ENCODE peak calls at places on chromosomes 16 and 17, in ten cellular contexts. One of them, this sample, is unnamed.

GRCh38 chr16:81646561-81646960 is 132.5 kb upstream of the PLCG2 start:
- DNase-seq in fibroblast of lung: peak; percentile 75
- DNase-seq in GM23338: no peak
- DNase-seq in CD4-positive, CD25-positive, alpha-beta regulatory T cell: no peak
- DNase-seq in stomach: no peak
- DNase-seq in ovary: no peak
- DNase-seq in psoas muscle: no peak
- DNase-seq in A549: no peak
- DNase-seq in cardiac muscle cell: no peak
- DNase-seq in right cardiac atrium: no peak
- DNase-seq in this sample: no peak

GRCh38 chr17:74282587-74283370 is 8.7 kb downstream of the DNAI2 start:
- DNase-seq in stomach: no peak
- DNase-seq in ovary: no peak
- DNase-seq in CD4-positive, CD25-positive, alpha-beta regulatory T cell: peak; percentile 93
- DNase-seq in psoas muscle: no peak
- DNase-seq in cardiac muscle cell: no peak
- DNase-seq in GM23338: no peak
- DNase-seq in right cardiac atrium: no peak
- DNase-seq in fibroblast of lung: no peak
- DNase-seq in A549: no peak
- DNase-seq in this sample: no peak

GRCh38 chr16:73048292-73049050 is 543 bp upstream of the ZFHX3 start:
- DNase-seq in A549: no peak
- DNase-seq in CD4-positive, CD25-positive, alpha-beta regulatory T cell: no peak
- DNase-seq in psoas muscle: peak; percentile 86
- DNase-seq in fibroblast of lung: peak; percentile 40
- DNase-seq in stomach: peak; percentile 50
- DNase-seq in ovary: peak; percentile 66
- DNase-seq in GM23338: peak; percentile 72
- DNase-seq in right cardiac atrium: peak; percentile 92
- DNase-seq in cardiac muscle cell: peak; percentile 24
- DNase-seq in this sample: no peak

GRCh38 chr16:11570796-11571195 is 15.9 kb downstream of the LITAF start:
- DNase-seq in ovary: peak; percentile 0
- DNase-seq in A549: no peak
- DNase-seq in fibroblast of lung: no peak
- DNase-seq in GM23338: no peak
- DNase-seq in stomach: no peak
- DNase-seq in right cardiac atrium: peak; percentile 46
- DNase-seq in cardiac muscle cell: no peak
- DNase-seq in psoas muscle: peak; percentile 7
- DNase-seq in CD4-positive, CD25-positive, alpha-beta regulatory T cell: no peak
- DNase-seq in this sample: no peak

GRCh38 chr16:84247844-84248243 is 8.0 kb upstream of the KCNG4 start:
- DNase-seq in CD4-positive, CD25-positive, alpha-beta regulatory T cell: no peak
- DNase-seq in GM23338: no peak
- DNase-seq in right cardiac atrium: no peak
- DNase-seq in ovary: no peak
- DNase-seq in fibroblast of lung: no peak
- DNase-seq in stomach: no peak
- DNase-seq in A549: no peak
- DNase-seq in cardiac muscle cell: no peak
- DNase-seq in psoas muscle: no peak
- DNase-seq in this sample: no peak

GRCh38 chr16:4675864-4676786 is 17.2 kb upstream of the NUDT16L1 start:
- DNase-seq in ovary: peak; percentile 41
- DNase-seq in stomach: no peak
- DNase-seq in right cardiac atrium: no peak
- DNase-seq in A549: no peak
- DNase-seq in fibroblast of lung: no peak
- DNase-seq in GM23338: peak; percentile 36
- DNase-seq in cardiac muscle cell: no peak
- DNase-seq in psoas muscle: no peak
- DNase-seq in CD4-positive, CD25-positive, alpha-beta regulatory T cell: peak; percentile 83
- DNase-seq in this sample: no peak

GRCh38 chr17:50212121-50212843 is 10.9 kb upstream of the COL1A1 start:
- DNase-seq in GM23338: no peak
- DNase-seq in psoas muscle: no peak
- DNase-seq in ovary: peak; percentile 54
- DNase-seq in CD4-positive, CD25-positive, alpha-beta regulatory T cell: no peak
- DNase-seq in stomach: no peak
- DNase-seq in A549: no peak
- DNase-seq in fibroblast of lung: peak; percentile 85
- DNase-seq in cardiac muscle cell: peak; percentile 89
- DNase-seq in right cardiac atrium: no peak
- DNase-seq in this sample: peak; percentile 37

GRCh38 chr16:78264642-78265041 is 165.2 kb downstream of the WWOX start:
- DNase-seq in cardiac muscle cell: no peak
- DNase-seq in fibroblast of lung: no peak
- DNase-seq in ovary: no peak
- DNase-seq in right cardiac atrium: no peak
- DNase-seq in CD4-positive, CD25-positive, alpha-beta regulatory T cell: no peak
- DNase-seq in stomach: no peak
- DNase-seq in psoas muscle: no peak
- DNase-seq in GM23338: no peak
- DNase-seq in A549: no peak
- DNase-seq in this sample: no peak

GRCh38 chr16:81717662-81718189 is 61.4 kb upstream of the PLCG2 start:
- DNase-seq in fibroblast of lung: no peak
- DNase-seq in CD4-positive, CD25-positive, alpha-beta regulatory T cell: peak; percentile 33
- DNase-seq in GM23338: no peak
- DNase-seq in A549: no peak
- DNase-seq in right cardiac atrium: no peak
- DNase-seq in ovary: no peak
- DNase-seq in psoas muscle: no peak
- DNase-seq in cardiac muscle cell: peak; percentile 31
- DNase-seq in stomach: no peak
- DNase-seq in this sample: no peak

GRCh38 chr16:87816507-87817100 is 50.8 kb upstream of the KLHDC4 start:
- DNase-seq in CD4-positive, CD25-positive, alpha-beta regulatory T cell: no peak
- DNase-seq in cardiac muscle cell: no peak
- DNase-seq in ovary: no peak
- DNase-seq in A549: no peak
- DNase-seq in stomach: no peak
- DNase-seq in fibroblast of lung: no peak
- DNase-seq in psoas muscle: no peak
- DNase-seq in right cardiac atrium: peak; percentile 14
- DNase-seq in GM23338: no peak
- DNase-seq in this sample: no peak

GRCh38 chr17:61157246-61157887 is 242.3 kb upstream of the TBX2 start:
- DNase-seq in right cardiac atrium: peak; percentile 59
- DNase-seq in GM23338: no peak
- DNase-seq in cardiac muscle cell: peak; percentile 55
- DNase-seq in psoas muscle: no peak
- DNase-seq in fibroblast of lung: peak; percentile 83
- DNase-seq in ovary: no peak
- DNase-seq in stomach: no peak
- DNase-seq in A549: peak; percentile 42
- DNase-seq in CD4-positive, CD25-positive, alpha-beta regulatory T cell: no peak
- DNase-seq in this sample: peak; percentile 18
- H3K27ac ChIP-seq in right cardiac atrium: no peak overlapping the region
- H3K27ac ChIP-seq in GM23338: no peak overlapping the region
- H3K27ac ChIP-seq in cardiac muscle cell: no peak overlapping the region
- H3K27ac ChIP-seq in psoas muscle: no peak overlapping the region
- H3K27ac ChIP-seq in fibroblast of lung: peak overlapping the region; percentile 49
- H3K27ac ChIP-seq in ovary: no peak overlapping the region
- H3K27ac ChIP-seq in stomach: peak overlapping the region; percentile 16
- H3K27ac ChIP-seq in A549: peak overlapping the region; percentile 70
- H3K27ac ChIP-seq in CD4-positive, CD25-positive, alpha-beta regulatory T cell: no peak overlapping the region
- H3K27ac ChIP-seq in this sample: peak overlapping the region; percentile 25

DNA sequence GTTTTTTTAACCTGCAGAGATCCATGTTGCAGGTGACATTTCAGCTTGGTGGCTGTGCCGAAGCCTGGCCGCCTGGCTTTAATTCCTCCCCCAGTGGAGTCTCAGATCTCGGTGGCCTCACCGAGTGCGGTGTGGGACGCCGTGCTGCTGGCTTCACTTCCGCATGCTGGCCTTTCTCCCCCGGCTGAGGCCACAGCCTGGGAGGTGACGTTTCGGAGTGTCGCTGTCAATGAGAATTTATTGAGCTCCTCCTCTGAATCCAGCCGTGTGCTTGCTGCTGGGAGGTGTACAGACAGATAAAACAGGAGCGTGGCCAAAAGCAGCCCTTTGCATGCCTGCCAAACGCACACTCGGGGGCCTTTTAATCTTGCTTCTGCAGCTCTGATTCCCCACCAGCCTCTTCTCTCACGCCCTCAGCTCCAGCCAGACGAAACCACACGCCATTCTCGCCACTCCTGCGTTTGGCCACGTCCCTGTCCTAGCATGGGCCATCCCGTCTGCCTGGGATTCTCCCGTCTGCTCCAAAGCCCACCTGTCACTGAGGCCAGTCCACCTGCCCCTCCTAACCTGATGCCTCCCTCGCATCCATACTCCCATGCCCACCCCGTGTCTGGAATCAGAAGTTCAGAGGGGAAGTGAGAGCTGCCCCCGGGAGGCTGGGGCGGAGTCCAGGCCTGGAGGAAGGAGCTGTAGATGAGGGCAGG is 3.6 kb downstream of the GSE1 start:
- DNase-seq in right cardiac atrium: peak; percentile 86
- DNase-seq in psoas muscle: peak; percentile 80
- DNase-seq in stomach: peak; percentile 68
- DNase-seq in GM23338: no peak
- DNase-seq in CD4-positive, CD25-positive, alpha-beta regulatory T cell: peak; percentile 18
- DNase-seq in cardiac muscle cell: no peak
- DNase-seq in ovary: no peak
- DNase-seq in fibroblast of lung: no peak
- DNase-seq in A549: no peak
- DNase-seq in this sample: no peak
- H3K4me3 ChIP-seq in right cardiac atrium: no peak overlapping the region
- H3K4me3 ChIP-seq in psoas muscle: peak overlapping the region; percentile 79
- H3K4me3 ChIP-seq in stomach: peak overlapping the region; percentile 78
- H3K4me3 ChIP-seq in GM23338: peak overlapping the region; percentile 34
- H3K4me3 ChIP-seq in CD4-positive, CD25-positive, alpha-beta regulatory T cell: no peak overlapping the region
- H3K4me3 ChIP-seq in cardiac muscle cell: no peak overlapping the region
- H3K4me3 ChIP-seq in ovary: no peak overlapping the region
- H3K4me3 ChIP-seq in fibroblast of lung: no peak overlapping the region
- H3K4me3 ChIP-seq in A549: no peak overlapping the region
- H3K4me3 ChIP-seq in this sample: peak overlapping the region; percentile 69

DNA sequence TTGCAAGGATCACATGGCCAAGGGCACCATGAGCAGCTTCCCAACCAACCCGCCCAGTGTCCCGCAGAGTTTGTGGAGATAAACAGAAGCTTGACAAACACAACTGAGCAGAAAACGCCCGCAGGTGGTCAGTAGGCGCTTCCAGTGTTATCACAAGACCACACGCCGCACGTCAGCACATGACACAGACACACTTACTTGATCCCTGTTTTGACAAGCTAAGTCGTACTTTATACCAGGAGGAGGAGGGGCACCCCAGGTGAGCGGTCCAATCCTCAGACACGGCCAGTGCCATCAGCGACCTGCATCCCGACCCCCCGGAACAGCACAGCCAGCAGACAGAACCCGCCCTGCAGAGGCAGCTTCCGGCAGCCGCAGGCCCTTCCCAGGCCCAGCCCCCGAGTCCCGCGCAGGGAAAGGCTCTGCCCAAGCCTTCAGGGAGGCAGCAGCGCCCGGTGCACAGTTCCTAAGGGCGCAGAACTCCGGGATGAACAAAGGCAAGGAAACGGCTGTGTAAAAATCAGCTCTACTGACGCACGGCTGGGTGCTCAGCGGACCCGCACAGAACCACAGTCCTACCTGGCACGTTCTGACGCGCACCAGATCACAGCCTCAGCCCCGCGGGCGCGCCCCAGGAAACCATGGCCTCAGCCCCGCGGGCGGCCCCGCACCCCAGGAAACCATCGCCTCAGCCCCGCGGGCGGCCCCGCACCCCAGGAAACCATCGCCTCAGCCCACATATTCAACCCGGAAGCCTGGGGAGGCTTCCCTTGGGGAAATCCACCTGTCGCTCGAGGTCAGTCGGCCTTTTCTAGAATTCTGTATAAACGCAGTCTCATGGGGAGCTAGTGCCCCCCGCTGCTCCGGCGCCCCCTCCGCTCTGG is 27.8 kb downstream of the AXIN1 start:
- DNase-seq in right cardiac atrium: peak; percentile 62
- DNase-seq in stomach: no peak
- DNase-seq in psoas muscle: no peak
- DNase-seq in ovary: no peak
- DNase-seq in A549: no peak
- DNase-seq in GM23338: peak; percentile 70
- DNase-seq in CD4-positive, CD25-positive, alpha-beta regulatory T cell: peak; percentile 82
- DNase-seq in fibroblast of lung: no peak
- DNase-seq in cardiac muscle cell: no peak
- DNase-seq in this sample: no peak
- H3K27ac ChIP-seq in right cardiac atrium: no peak overlapping the region
- H3K27ac ChIP-seq in stomach: no peak overlapping the region
- H3K27ac ChIP-seq in psoas muscle: no peak overlapping the region
- H3K27ac ChIP-seq in ovary: no peak overlapping the region
- H3K27ac ChIP-seq in A549: no peak overlapping the region
- H3K27ac ChIP-seq in GM23338: peak overlapping the region; percentile 55
- H3K27ac ChIP-seq in CD4-positive, CD25-positive, alpha-beta regulatory T cell: peak overlapping the region; percentile 85
- H3K27ac ChIP-seq in fibroblast of lung: no peak overlapping the region
- H3K27ac ChIP-seq in cardiac muscle cell: no peak overlapping the region
- H3K27ac ChIP-seq in this sample: no peak overlapping the region

GRCh38 chr16:30011505-30012480 is 966 bp upstream of the DOC2A start:
- DNase-seq in A549: no peak
- DNase-seq in GM23338: peak; percentile 68
- DNase-seq in fibroblast of lung: no peak
- DNase-seq in psoas muscle: no peak
- DNase-seq in right cardiac atrium: peak; percentile 37
- DNase-seq in stomach: no peak
- DNase-seq in cardiac muscle cell: no peak
- DNase-seq in CD4-positive, CD25-positive, alpha-beta regulatory T cell: no peak
- DNase-seq in ovary: no peak
- DNase-seq in this sample: no peak
- H3K4me3 ChIP-seq in A549: peak overlapping the region; percentile 62
- H3K4me3 ChIP-seq in GM23338: peak overlapping the region; percentile 91
- H3K4me3 ChIP-seq in fibroblast of lung: no peak overlapping the region
- H3K4me3 ChIP-seq in psoas muscle: peak overlapping the region; percentile 52
- H3K4me3 ChIP-seq in right cardiac atrium: peak overlapping the region; percentile 31
- H3K4me3 ChIP-seq in stomach: peak overlapping the region; percentile 35
- H3K4me3 ChIP-seq in cardiac muscle cell: peak overlapping the region; percentile 37
- H3K4me3 ChIP-seq in CD4-positive, CD25-positive, alpha-beta regulatory T cell: no peak overlapping the region
- H3K4me3 ChIP-seq in ovary: peak overlapping the region; percentile 29
- H3K4me3 ChIP-seq in this sample: peak overlapping the region; percentile 66

GRCh38 chr17:68344701-68345136 is 53.4 kb downstream of the ARSG start:
- DNase-seq in A549: no peak
- DNase-seq in psoas muscle: no peak
- DNase-seq in stomach: peak; percentile 28
- DNase-seq in ovary: no peak
- DNase-seq in CD4-positive, CD25-positive, alpha-beta regulatory T cell: peak; percentile 64
- DNase-seq in GM23338: no peak
- DNase-seq in right cardiac atrium: no peak
- DNase-seq in cardiac muscle cell: peak; percentile 39
- DNase-seq in fibroblast of lung: no peak
- DNase-seq in this sample: no peak
- H3K27ac ChIP-seq in A549: no peak overlapping the region
- H3K27ac ChIP-seq in psoas muscle: no peak overlapping the region
- H3K27ac ChIP-seq in stomach: no peak overlapping the region
- H3K27ac ChIP-seq in ovary: no peak overlapping the region
- H3K27ac ChIP-seq in CD4-positive, CD25-positive, alpha-beta regulatory T cell: peak overlapping the region; percentile 79
- H3K27ac ChIP-seq in GM23338: no peak overlapping the region
- H3K27ac ChIP-seq in right cardiac atrium: no peak overlapping the region
- H3K27ac ChIP-seq in cardiac muscle cell: no peak overlapping the region
- H3K27ac ChIP-seq in fibroblast of lung: no peak overlapping the region
- H3K27ac ChIP-seq in this sample: no peak overlapping the region

This sample was measured in WERI-Rb-1.